ENCODE peak calls at places on chromosomes 3 and 15, in four cellular contexts. One of them, this sample, is unnamed.
A peak's percentile ranks its signal among the peaks of the same experiment; 100 is the strongest.

GRCh38 chr3:49134471-49135265 is 1.8 kb upstream of the LAMB2 start:
- DNase-seq in SK-N-SH: no peak
- DNase-seq in GM12892: no peak
- DNase-seq in HepG2: peak; percentile 53
- DNase-seq in this sample: no peak

GRCh38 chr3:49022751-49023171 is 840 bp downstream of the NDUFAF3 start:
- DNase-seq in SK-N-SH: peak; percentile 32
- DNase-seq in GM12892: no peak
- DNase-seq in HepG2: peak; percentile 39
- DNase-seq in this sample: no peak

GRCh38 chr3:152276688-152277087 is 8.0 kb downstream of the MBNL1 start:
- DNase-seq in SK-N-SH: no peak
- DNase-seq in GM12892: no peak
- DNase-seq in HepG2: no peak
- DNase-seq in this sample: no peak

GRCh38 chr3:101779808-101780366 is 876 bp downstream of the NXPE3 start:
- DNase-seq in SK-N-SH: peak; percentile 37
- DNase-seq in GM12892: no peak
- DNase-seq in HepG2: no peak
- DNase-seq in this sample: no peak

GRCh38 chr3:107452436-107452835 is 70.3 kb upstream of the BBX start:
- DNase-seq in SK-N-SH: no peak
- DNase-seq in GM12892: no peak
- DNase-seq in HepG2: no peak
- DNase-seq in this sample: no peak

GRCh38 chr15:65132841-65133549 is 613 bp downstream of the PDCD7 start:
- DNase-seq in SK-N-SH: peak; percentile 80
- DNase-seq in GM12892: peak; percentile 63
- DNase-seq in HepG2: peak; percentile 12
- DNase-seq in this sample: peak; percentile 66

GRCh38 chr3:33089515-33089914 is 7.4 kb downstream of the GLB1 start:
- DNase-seq in SK-N-SH: no peak
- DNase-seq in GM12892: no peak
- DNase-seq in HepG2: no peak
- DNase-seq in this sample: no peak

GRCh38 chr3:38538773-38539353 is 42.7 kb downstream of the EXOG start:
- DNase-seq in SK-N-SH: no peak
- DNase-seq in GM12892: no peak
- DNase-seq in HepG2: no peak
- DNase-seq in this sample: no peak

GRCh38 chr15:55564347-55565145 is 23.6 kb downstream of the PYGO1 start:
- DNase-seq in SK-N-SH: no peak
- DNase-seq in GM12892: no peak
- DNase-seq in HepG2: no peak
- DNase-seq in this sample: no peak

GRCh38 chr15:62853114-62853832 is 189.3 kb upstream of the TPM1 start:
- DNase-seq in SK-N-SH: no peak
- DNase-seq in GM12892: no peak
- DNase-seq in HepG2: peak; percentile 80
- DNase-seq in this sample: no peak

GRCh38 chr3:9399746-9400145 is 2.3 kb downstream of the SETD5 start:
- DNase-seq in SK-N-SH: peak; percentile 63
- DNase-seq in GM12892: no peak
- DNase-seq in HepG2: peak; percentile 79
- DNase-seq in this sample: no peak

GRCh38 chr3:157082305-157082981 is 77.5 kb downstream of the CCNL1 start:
- DNase-seq in SK-N-SH: no peak
- DNase-seq in GM12892: no peak
- DNase-seq in HepG2: no peak
- DNase-seq in this sample: no peak

GRCh38 chr15:26235864-26236263 is 372.7 kb upstream of the ATP10A start:
- DNase-seq in SK-N-SH: no peak
- DNase-seq in GM12892: no peak
- DNase-seq in HepG2: no peak
- DNase-seq in this sample: no peak

GRCh38 chr3:100590114-100590839 is 19.1 kb upstream of the ADGRG7 start:
- DNase-seq in SK-N-SH: peak; percentile 68
- DNase-seq in GM12892: peak; percentile 26
- DNase-seq in HepG2: peak; percentile 66
- DNase-seq in this sample: no peak

GRCh38 chr15:43440721-43441281 is 52.2 kb downstream of the TP53BP1 start:
- DNase-seq in SK-N-SH: peak; percentile 43
- DNase-seq in GM12892: no peak
- DNase-seq in HepG2: peak; percentile 84
- DNase-seq in this sample: no peak

DNA sequence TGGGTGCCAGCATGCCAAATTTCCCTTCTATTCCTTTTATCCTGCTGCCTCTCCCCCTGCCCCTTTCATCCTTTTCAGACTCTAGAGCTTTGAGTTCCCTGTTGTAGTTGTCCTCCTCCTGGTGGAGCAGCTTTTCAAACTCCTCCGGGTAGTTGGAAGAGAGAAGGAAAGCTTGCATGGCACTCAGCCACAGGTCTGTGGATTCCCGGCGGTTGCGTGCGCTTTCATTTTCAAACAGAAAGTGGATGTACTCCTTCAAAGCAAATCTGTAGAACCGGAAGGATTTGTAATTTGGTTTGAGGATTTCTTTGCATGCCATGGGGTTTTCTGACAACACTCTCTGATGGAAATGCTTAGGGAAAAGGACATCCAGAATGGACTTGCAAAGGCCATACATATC is 68.1 kb upstream of the DCLK3 start:
- DNase-seq in SK-N-SH: no peak
- DNase-seq in GM12892: no peak
- DNase-seq in HepG2: no peak
- DNase-seq in this sample: no peak
- TF ChIP-seq TAF1 in SK-N-SH: no peak
- TF ChIP-seq TAF1 in GM12892: no peak
- TF ChIP-seq TAF1 in HepG2: no peak
- TF ChIP-seq TAF1 in this sample: no peak

GRCh38 chr3:112425382-112425781 is 73.9 kb downstream of the BTLA start:
- DNase-seq in SK-N-SH: no peak
- DNase-seq in GM12892: no peak
- DNase-seq in HepG2: no peak
- DNase-seq in this sample: no peak

GRCh38 chr3:112425858-112426750 is 73.2 kb downstream of the BTLA start:
- DNase-seq in SK-N-SH: no peak
- DNase-seq in GM12892: no peak
- DNase-seq in HepG2: no peak
- DNase-seq in this sample: no peak

GRCh38 chr3:112427123-112427522 is 72.1 kb downstream of the BTLA start:
- DNase-seq in SK-N-SH: no peak
- DNase-seq in GM12892: no peak
- DNase-seq in HepG2: no peak
- DNase-seq in this sample: no peak

GRCh38 chr3:112424394-112424793 is 74.9 kb downstream of the BTLA start:
- DNase-seq in SK-N-SH: no peak
- DNase-seq in GM12892: no peak
- DNase-seq in HepG2: no peak
- DNase-seq in this sample: no peak
- TF ChIP-seq POLR2AphosphoS5 in SK-N-SH: no peak
- TF ChIP-seq POLR2AphosphoS5 in GM12892: no peak
- TF ChIP-seq POLR2AphosphoS5 in HepG2: no peak
- TF ChIP-seq POLR2AphosphoS5 in this sample: no peak

GRCh38 chr3:196108075-196108743 is 26.3 kb upstream of the TFRC start:
- DNase-seq in SK-N-SH: no peak
- DNase-seq in GM12892: no peak
- DNase-seq in HepG2: no peak
- DNase-seq in this sample: no peak
- TF ChIP-seq TAF1 in SK-N-SH: no peak
- TF ChIP-seq TAF1 in GM12892: no peak
- TF ChIP-seq TAF1 in HepG2: no peak
- TF ChIP-seq TAF1 in this sample: no peak

GRCh38 chr3:123584988-123585937 is at the start of gene HACD2:
- DNase-seq in SK-N-SH: peak; percentile 96
- DNase-seq in GM12892: peak; percentile 75
- DNase-seq in HepG2: peak; percentile 94
- DNase-seq in this sample: peak; percentile 80
- TF ChIP-seq POLR2AphosphoS5 in SK-N-SH: peak; percentile 81
- TF ChIP-seq POLR2AphosphoS5 in GM12892: peak; percentile 76
- TF ChIP-seq POLR2AphosphoS5 in HepG2: peak; percentile 78
- TF ChIP-seq POLR2AphosphoS5 in this sample: peak; percentile 91